ENCODE peak calls at places on chromosomes 11 and 22, in four cellular contexts. V is CD8-positive, alpha-beta T cell; H is brain microvascular endothelial cell; G is bronchial epithelial cell. O is an unnamed sample.
A peak's percentile ranks its signal among the peaks of the same experiment; 100 is the strongest.

GRCh38 chr11:9250139-9250582 is 15.0 kb downstream of the DENND5A start:
- DNase-seq in V (no peak), H (no peak), G (no peak), O (peak; percentile 99)

GRCh38 chr11:47296045-47296444 is 26.1 kb downstream of the MADD start:
- DNase-seq in V (no peak), H (no peak), G (peak; percentile 12), O (no peak)

GRCh38 chr22:47032091-47032943 is 269.9 kb downstream of the TBC1D22A start:
- DNase-seq in V (no peak), H (no peak), G (no peak), O (no peak)

GRCh38 chr11:95074806-95075563 is 8.3 kb downstream of the SRSF8 start:
- DNase-seq in V (no peak), H (no peak), G (peak; percentile 72), O (no peak)

GRCh38 chr11:44728491-44728910 is 1.7 kb downstream of the TSPAN18 start:
- DNase-seq in V (no peak), H (no peak), G (no peak), O (no peak)

GRCh38 chr22:46894081-46894671 is 131.7 kb downstream of the TBC1D22A start:
- DNase-seq in V (no peak), H (no peak), G (no peak), O (no peak)

GRCh38 chr11:126542621-126543020 is 187.1 kb downstream of the ST3GAL4 start:
- DNase-seq in V (no peak), H (no peak), G (no peak), O (no peak)

GRCh38 chr22:23380230-23380573 is 199.9 kb downstream of the IGLL1 start:
- DNase-seq in V (no peak), H (no peak), G (no peak), O (no peak)

GRCh38 chr11:21552910-21553309 is 640.0 kb upstream of the ANO5 start:
- DNase-seq in V (no peak), H (no peak), G (peak; percentile 27), O (no peak)

GRCh38 chr22:49966716-49967332 is 6.3 kb downstream of the PIM3 start:
- DNase-seq in V (peak; percentile 46), H (no peak), G (no peak), O (no peak)

GRCh38 chr11:34313099-34313517 is 44.7 kb downstream of the ABTB2 start:
- DNase-seq in V (no peak), H (no peak), G (no peak), O (peak; percentile 75)

GRCh38 chr11:110158317-110159200 is 65.4 kb downstream of the ZC3H12C start:
- DNase-seq in V (no peak), H (no peak), G (no peak), O (no peak)

GRCh38 chr11:94768602-94769511 is 701 bp downstream of the AMOTL1 start:
- DNase-seq in V (no peak), H (no peak), G (no peak), O (no peak)

GRCh38 chr11:119605137-119605675 is 123.8 kb downstream of the NECTIN1 start:
- DNase-seq in V (no peak), H (no peak), G (no peak), O (no peak)

GRCh38 chr11:65560555-65561418 is 2.6 kb upstream of the LTBP3 start:
- DNase-seq in V (no peak), H (peak; percentile 87), G (peak; percentile 51), O (no peak)

GRCh38 chr11:65559535-65559934 is 1.4 kb upstream of the LTBP3 start:
- DNase-seq in V (no peak), H (no peak), G (no peak), O (no peak)

GRCh38 chr11:65558002-65558784 is at the start of gene LTBP3:
- DNase-seq in V (peak; percentile 70), H (peak; percentile 69), G (no peak), O (no peak)

GRCh38 chr11:65558785-65559509 is 788 bp upstream of the LTBP3 start:
- DNase-seq in V (no peak), H (peak; percentile 41), G (no peak), O (no peak)

GRCh38 chr11:65559951-65560537 is 1.9 kb upstream of the LTBP3 start:
- DNase-seq in V (no peak), H (peak; percentile 46), G (peak; percentile 62), O (no peak)
- H3K4me3 ChIP-seq in V (no peak overlapping the region), H (no peak overlapping the region), G (no peak overlapping the region), O (no peak overlapping the region)

GRCh38 chr11:100719362-100719761 is 32.3 kb downstream of the ARHGAP42 start:
- DNase-seq in V (no peak), H (no peak), G (no peak), O (no peak)

GRCh38 chr11:100715163-100715792 is 28.2 kb downstream of the ARHGAP42 start:
- DNase-seq in V (no peak), H (no peak), G (no peak), O (no peak)

GRCh38 chr11:100716848-100717247 is 29.8 kb downstream of the ARHGAP42 start:
- DNase-seq in V (no peak), H (no peak), G (no peak), O (no peak)

DNA sequence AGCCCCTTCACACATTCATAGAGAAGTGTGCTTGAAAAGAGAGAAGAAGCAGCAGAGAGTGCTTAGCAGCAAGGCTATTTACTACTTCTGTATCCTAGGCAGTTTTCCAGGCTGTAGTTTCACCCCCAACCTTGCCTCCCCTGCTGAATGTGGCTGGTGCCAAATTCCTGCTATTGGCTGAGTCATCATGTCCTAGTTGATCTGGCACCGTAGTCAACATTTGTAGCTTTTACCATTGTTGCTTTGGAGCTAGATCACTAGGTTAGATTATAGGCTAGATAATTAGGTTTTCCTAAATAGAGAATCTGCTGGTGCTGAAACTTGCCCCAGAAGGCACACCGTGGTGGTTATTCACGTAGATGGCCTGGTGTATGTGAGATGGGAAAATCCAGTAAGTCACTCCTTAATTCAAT is 32.7 kb downstream of the ARHGAP42 start:
- DNase-seq in V (no peak), H (peak; percentile 90), G (peak; percentile 70), O (no peak)
- H3K4me3 ChIP-seq in V (no peak overlapping the region), H (no peak overlapping the region), G (no peak overlapping the region), O (no peak overlapping the region)

GRCh38 chr22:21713428-21714058 is 22.1 kb downstream of the YPEL1 start:
- DNase-seq in V (no peak), H (no peak), G (peak; percentile 27), O (no peak)
- H3K4me3 ChIP-seq in V (no peak overlapping the region), H (no peak overlapping the region), G (no peak overlapping the region), O (no peak overlapping the region)

GRCh38 chr11:74008373-74009229 is at the start of gene UCP3:
- DNase-seq in V (no peak), H (no peak), G (no peak), O (peak; percentile 59)
- H3K4me3 ChIP-seq in V (no peak within 1 kb of the TSS), H (no peak within 1 kb of the TSS), G (no peak within 1 kb of the TSS), O (no peak within 1 kb of the TSS)

DNA sequence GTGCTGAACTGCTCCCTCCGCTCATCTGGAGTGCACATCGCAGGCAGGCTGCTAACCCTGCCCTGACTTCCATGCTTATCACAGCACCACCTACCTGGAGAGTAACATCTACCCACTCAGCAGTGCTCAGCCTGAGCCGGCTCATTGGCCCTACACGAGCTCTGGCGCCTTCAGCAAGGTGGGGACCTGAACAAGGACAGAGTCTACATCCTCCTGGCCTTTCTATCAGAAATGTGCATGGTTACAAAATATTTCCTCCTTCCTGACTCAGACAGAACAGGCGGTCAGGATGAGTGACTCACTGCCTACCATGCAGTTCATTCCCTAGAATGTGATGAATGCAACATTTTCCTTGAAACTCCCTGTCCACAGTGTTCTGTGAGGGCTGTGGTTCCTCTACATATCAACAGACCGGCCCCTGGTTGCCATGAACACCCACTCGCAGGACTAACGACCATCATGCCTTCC is 53.1 kb downstream of the C11orf58 start:
- DNase-seq in V (no peak), H (peak; percentile 96), G (peak; percentile 90), O (no peak)
- H3K4me3 ChIP-seq in V (no peak overlapping the region), H (peak overlapping the region; percentile 36), G (no peak overlapping the region), O (no peak overlapping the region)

GRCh38 chr11:909406-909805 is 1.2 kb downstream of the CHID1 start:
- DNase-seq in V (no peak), H (no peak), G (no peak), O (no peak)
- H3K4me3 ChIP-seq in V (no peak overlapping the region), H (no peak overlapping the region), G (no peak overlapping the region), O (peak overlapping the region; percentile 85)

O was measured in Jurkat, Clone E6-1.